ENCODE peak calls at places on chromosome 7, in ten cellular contexts. H is endothelial cell, G is psoas muscle, T is A549, N is stomach, B is fibroblast of the aortic adventitia, F is astrocyte of the cerebellum, V is choroid plexus epithelial cell, X is nephron progenitor cell, A is PC-3. M is an unnamed sample.

GRCh38 chr7:149625947-149626392 is 128.4 kb upstream of the ZNF746 start:
- DNase-seq in H (no peak), G (no peak), T (no peak), N (no peak), B (no peak), F (no peak), V (peak), X (no peak), A (no peak), M (no peak)

GRCh38 chr7:351681-352480 is 61.9 kb downstream of the FOXL3 start:
- DNase-seq in H (no peak), G (no peak), T (no peak), N (no peak), B (no peak), F (no peak), V (no peak), X (no peak), A (no peak), M (no peak)

GRCh38 chr7:6011541-6011940 is 2.5 kb downstream of the AIMP2 start:
- DNase-seq in H (no peak), G (no peak), T (no peak), N (no peak), B (no peak), F (no peak), V (no peak), X (no peak), A (no peak), M (no peak)

GRCh38 chr7:92092210-92092609 is 42.1 kb downstream of the CYP51A1 start:
- DNase-seq in H (no peak), G (no peak), T (no peak), N (no peak), B (no peak), F (no peak), V (peak), X (no peak), A (no peak), M (no peak)

GRCh38 chr7:132270517-132270916 is 305.8 kb downstream of the PLXNA4 start:
- DNase-seq in H (no peak), G (no peak), T (no peak), N (no peak), B (peak), F (no peak), V (peak), X (peak), A (peak), M (no peak)

GRCh38 chr7:115352375-115352774 is 430.5 kb downstream of the MDFIC start:
- DNase-seq in H (no peak), G (no peak), T (peak), N (no peak), B (peak), F (no peak), V (peak), X (no peak), A (peak), M (no peak)

GRCh38 chr7:82430518-82431465 is 12.8 kb downstream of the CACNA2D1 start:
- DNase-seq in H (no peak), G (no peak), T (no peak), N (no peak), B (peak), F (no peak), V (no peak), X (no peak), A (no peak), M (no peak)

GRCh38 chr7:52747817-52748216 is 287.6 kb upstream of the POM121L12 start:
- DNase-seq in H (no peak), G (no peak), T (no peak), N (no peak), B (no peak), F (no peak), V (no peak), X (no peak), A (no peak), M (no peak)

GRCh38 chr7:91653257-91653656 is 227.2 kb downstream of the MTERF1 start:
- DNase-seq in H (no peak), G (no peak), T (no peak), N (no peak), B (peak), F (no peak), V (no peak), X (no peak), A (no peak), M (no peak)

GRCh38 chr7:138979988-138980574 is 1.1 kb downstream of the KIAA1549 start:
- DNase-seq in H (no peak), G (no peak), T (no peak), N (no peak), B (peak), F (no peak), V (peak), X (peak), A (peak), M (no peak)

GRCh38 chr7:70582921-70583895 is 548.7 kb upstream of the GALNT17 start:
- DNase-seq in H (no peak), G (no peak), T (no peak), N (no peak), B (no peak), F (no peak), V (no peak), X (no peak), A (no peak), M (no peak)

GRCh38 chr7:50149364-50149763 is 56.3 kb upstream of the ZPBP start:
- DNase-seq in H (no peak), G (no peak), T (no peak), N (no peak), B (no peak), F (no peak), V (no peak), X (no peak), A (no peak), M (no peak)

GRCh38 chr7:94655884-94656657 is at the start of gene SGCE:
- DNase-seq in H (peak), G (peak), T (peak), N (peak), B (peak), F (peak), V (peak), X (peak), A (peak), M (peak)

GRCh38 chr7:51023547-51023946 is 240.9 kb upstream of the GRB10 start:
- DNase-seq in H (no peak), G (no peak), T (no peak), N (no peak), B (no peak), F (no peak), V (no peak), X (no peak), A (no peak), M (no peak)

GRCh38 chr7:82443801-82444219 is 233 bp upstream of the CACNA2D1 start:
- DNase-seq in H (peak), G (peak), T (peak), N (peak), B (peak), F (peak), V (peak), X (peak), A (peak), M (peak)

GRCh38 chr7:209846-210245 is 17.5 kb downstream of the FAM20C start:
- DNase-seq in H (no peak), G (no peak), T (no peak), N (no peak), B (no peak), F (no peak), V (peak), X (no peak), A (no peak), M (no peak)

GRCh38 chr7:98178321-98178720 is 32.9 kb upstream of the BHLHA15 start:
- DNase-seq in H (no peak), G (peak), T (peak), N (peak), B (no peak), F (no peak), V (no peak), X (no peak), A (peak), M (no peak)

GRCh38 chr7:5477723-5478531 is 54.3 kb upstream of the TNRC18 start:
- DNase-seq in H (peak), G (peak), T (no peak), N (no peak), B (no peak), F (no peak), V (no peak), X (peak), A (no peak), M (no peak)

GRCh38 chr7:78039791-78040776 is 241.5 kb downstream of the PHTF2 start:
- DNase-seq in H (peak), G (peak), T (peak), N (peak), B (peak), F (no peak), V (peak), X (no peak), A (no peak), M (no peak)

GRCh38 chr7:156080046-156080445 is 267.8 kb upstream of the SHH start:
- DNase-seq in H (no peak), G (no peak), T (no peak), N (no peak), B (no peak), F (no peak), V (no peak), X (no peak), A (no peak), M (no peak)

GRCh38 chr7:34075543-34075942 is 170.2 kb downstream of the BMPER start:
- DNase-seq in H (no peak), G (no peak), T (no peak), N (no peak), B (no peak), F (no peak), V (no peak), X (no peak), A (no peak), M (no peak)

GRCh38 chr7:84686373-84686772 is 491.8 kb upstream of the SEMA3A start:
- DNase-seq in H (no peak), G (no peak), T (peak), N (no peak), B (no peak), F (no peak), V (peak), X (no peak), A (no peak), M (no peak)

GRCh38 chr7:122006687-122007086 is 133.7 kb downstream of the PTPRZ1 start:
- DNase-seq in H (no peak), G (no peak), T (no peak), N (no peak), B (no peak), F (no peak), V (no peak), X (no peak), A (peak), M (no peak)

GRCh38 chr7:632831-633210 is 93.7 kb upstream of the DNAAF5 start:
- DNase-seq in H (no peak), G (no peak), T (no peak), N (no peak), B (no peak), F (no peak), V (no peak), X (no peak), A (no peak), M (no peak)

GRCh38 chr7:26664735-26665420 is 199.5 kb downstream of the SKAP2 start:
- DNase-seq in H (no peak), G (no peak), T (no peak), N (no peak), B (peak), F (no peak), V (peak), X (no peak), A (peak), M (no peak)

GRCh38 chr7:80721880-80722595 is 83.6 kb downstream of the CD36 start:
- DNase-seq in H (no peak), G (no peak), T (peak), N (no peak), B (peak), F (no peak), V (peak), X (no peak), A (peak), M (no peak)

GRCh38 chr7:44279286-44279685 is 46.1 kb downstream of the CAMK2B start:
- DNase-seq in H (no peak), G (peak), T (no peak), N (no peak), B (no peak), F (no peak), V (no peak), X (peak), A (no peak), M (peak)

GRCh38 chr7:98571006-98571405 is 46.1 kb upstream of the NPTX2 start:
- DNase-seq in H (no peak), G (no peak), T (no peak), N (no peak), B (no peak), F (no peak), V (no peak), X (no peak), A (no peak), M (no peak)

GRCh38 chr7:126790763-126791162 is 462.0 kb downstream of the GRM8 start:
- DNase-seq in H (no peak), G (no peak), T (no peak), N (no peak), B (no peak), F (no peak), V (no peak), X (no peak), A (no peak), M (no peak)
- TF ChIP-seq CTCF in H (peak), G (no peak), T (no peak), N (no peak), B (no peak), F (no peak), V (peak), X (no peak), A (peak), M (no peak)

DNA sequence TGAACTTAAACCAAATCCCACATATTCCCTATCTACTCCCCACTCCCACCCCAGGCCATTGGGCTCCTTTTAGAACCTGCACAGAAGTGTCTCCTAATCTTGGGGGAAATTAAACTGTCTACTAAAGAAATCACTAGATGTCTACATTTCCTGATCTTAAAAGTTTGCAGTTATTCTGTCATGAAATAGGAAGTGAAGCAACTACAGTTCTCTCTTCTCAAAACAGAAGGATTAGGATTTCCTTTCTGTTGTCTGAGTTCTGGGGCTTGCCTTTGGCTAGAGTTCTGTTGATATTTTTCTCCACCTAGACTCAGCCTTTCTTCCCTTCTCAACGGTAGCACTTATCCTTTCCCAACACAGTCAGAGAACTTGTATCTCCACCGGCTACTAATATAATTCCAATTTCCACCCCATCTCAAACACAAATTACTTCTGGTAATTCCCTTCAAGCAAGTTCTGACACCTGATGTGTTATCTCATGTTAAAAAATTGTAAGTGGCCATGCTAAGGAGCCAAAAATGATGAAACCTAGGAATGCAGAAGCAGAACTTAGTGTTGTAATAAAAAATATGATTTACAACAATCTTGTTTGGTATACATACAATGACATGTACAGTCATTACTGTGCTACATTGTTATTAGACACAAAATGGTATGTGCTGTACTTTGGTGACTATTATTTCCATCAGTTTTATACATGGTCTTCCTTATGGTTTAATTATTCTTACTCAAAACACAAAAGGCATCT is 12.1 kb downstream of the OR9A4 start:
- DNase-seq in H (no peak), G (no peak), T (no peak), N (no peak), B (no peak), F (no peak), V (no peak), X (no peak), A (no peak), M (no peak)
- TF ChIP-seq CTCF in H (no peak), G (no peak), T (no peak), N (no peak), B (no peak), F (no peak), V (no peak), X (no peak), A (no peak), M (no peak)

GRCh38 chr7:43211276-43211675 is 98.8 kb downstream of the HECW1 start:
- DNase-seq in H (peak), G (no peak), T (peak), N (no peak), B (no peak), F (no peak), V (no peak), X (no peak), A (peak), M (no peak)
- TF ChIP-seq CTCF in H (no peak), G (no peak), T (peak), N (no peak), B (no peak), F (peak), V (peak), X (no peak), A (peak), M (no peak)

GRCh38 chr7:46153951-46154787 is 233.1 kb upstream of the IGFBP3 start:
- DNase-seq in H (no peak), G (no peak), T (peak), N (no peak), B (no peak), F (no peak), V (peak), X (no peak), A (peak), M (no peak)

GRCh38 chr7:46150202-46150601 is 229.1 kb upstream of the IGFBP3 start:
- DNase-seq in H (no peak), G (no peak), T (no peak), N (no peak), B (no peak), F (no peak), V (no peak), X (no peak), A (no peak), M (no peak)

GRCh38 chr7:46150721-46151120 is 229.6 kb upstream of the IGFBP3 start:
- DNase-seq in H (no peak), G (no peak), T (no peak), N (no peak), B (no peak), F (no peak), V (no peak), X (no peak), A (no peak), M (no peak)

GRCh38 chr7:46153583-46153950 is 232.5 kb upstream of the IGFBP3 start:
- DNase-seq in H (no peak), G (no peak), T (no peak), N (no peak), B (no peak), F (no peak), V (no peak), X (no peak), A (no peak), M (no peak)

DNA sequence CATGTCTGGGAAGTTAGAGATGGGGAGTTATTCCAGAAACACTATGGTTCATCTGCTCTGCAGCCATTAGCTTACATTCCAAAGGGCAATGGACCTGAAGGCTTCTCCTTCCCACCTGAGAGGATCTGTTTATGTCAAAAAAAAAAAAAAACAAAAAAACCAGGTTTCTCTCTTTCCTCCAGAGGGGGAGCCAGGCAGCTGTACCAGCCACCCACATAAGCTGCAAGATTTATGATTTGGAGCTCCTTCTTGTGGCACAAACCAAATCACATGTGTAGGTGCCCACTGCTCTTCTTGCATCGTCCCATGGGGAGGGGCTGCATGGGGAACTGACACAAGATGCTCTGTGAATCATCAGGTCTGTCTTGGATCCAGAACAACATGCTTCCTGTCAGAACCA is 231.6 kb upstream of the IGFBP3 start:
- DNase-seq in H (no peak), G (no peak), T (peak), N (no peak), B (no peak), F (no peak), V (no peak), X (no peak), A (no peak), M (no peak)
- TF ChIP-seq CTCF in H (no peak), G (no peak), T (no peak), N (no peak), B (no peak), F (no peak), V (peak), X (no peak), A (peak), M (no peak)

DNA sequence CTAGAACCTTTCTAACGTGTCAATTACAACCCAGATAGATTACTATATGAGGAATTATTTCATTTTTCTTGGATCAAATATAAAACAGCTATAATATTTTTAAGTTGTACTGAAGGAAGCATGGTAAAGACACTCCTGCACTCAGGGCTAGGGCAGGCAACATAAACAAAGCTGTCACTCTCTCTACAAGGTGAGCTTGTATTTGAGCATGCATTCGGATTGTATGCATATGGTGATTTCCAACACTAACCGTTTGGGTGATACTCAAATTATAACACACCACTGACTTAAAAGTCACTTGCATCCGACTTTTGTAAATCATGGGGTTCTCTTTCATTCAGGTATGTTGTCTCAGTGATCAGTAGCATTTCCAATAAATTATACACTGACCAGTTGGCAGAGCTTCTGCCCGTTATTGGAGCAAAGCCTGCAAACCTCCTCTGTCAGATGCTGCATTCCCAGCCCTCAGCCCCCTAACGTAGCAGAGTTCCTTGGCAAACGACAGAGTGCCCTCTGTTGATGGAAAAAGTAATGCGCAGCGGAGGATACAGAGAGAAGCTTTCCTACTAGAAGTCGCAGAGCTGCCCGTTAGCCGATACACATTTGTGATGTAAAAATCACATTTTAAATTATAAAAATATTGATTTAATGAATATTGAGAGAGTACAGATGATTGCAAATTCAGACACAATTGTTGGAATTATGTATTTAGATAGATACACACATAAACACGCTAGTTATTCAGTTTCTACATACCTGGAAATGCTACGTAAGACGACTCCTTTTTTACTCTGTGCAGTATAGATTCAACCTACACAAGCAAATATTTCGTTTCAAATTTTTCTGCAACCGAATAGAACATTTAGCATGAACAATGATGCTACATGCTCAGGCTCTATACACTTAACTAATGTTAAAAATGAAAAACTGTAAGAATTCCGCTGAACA is 173.9 kb upstream of the SP4 start:
- DNase-seq in H (peak), G (no peak), T (peak), N (peak), B (peak), F (peak), V (peak), X (peak), A (peak), M (no peak)
- TF ChIP-seq CTCF in H (peak), G (peak), T (peak), N (no peak), B (peak), F (peak), V (peak), X (peak), A (peak), M (no peak)

GRCh38 chr7:150754950-150755349 is 17.7 kb downstream of the GIMAP5 start:
- DNase-seq in H (no peak), G (no peak), T (no peak), N (no peak), B (no peak), F (no peak), V (no peak), X (no peak), A (no peak), M (no peak)

GRCh38 chr7:150753826-150754603 is 16.8 kb downstream of the GIMAP5 start:
- DNase-seq in H (no peak), G (no peak), T (no peak), N (no peak), B (no peak), F (no peak), V (no peak), X (no peak), A (peak), M (no peak)

GRCh38 chr7:150755473-150756099 is 18.4 kb downstream of the GIMAP5 start:
- DNase-seq in H (no peak), G (no peak), T (no peak), N (no peak), B (no peak), F (no peak), V (no peak), X (no peak), A (no peak), M (no peak)

GRCh38 chr7:150759479-150759878 is 22.3 kb downstream of the GIMAP5 start:
- DNase-seq in H (no peak), G (no peak), T (no peak), N (no peak), B (no peak), F (no peak), V (no peak), X (no peak), A (no peak), M (no peak)

GRCh38 chr7:150756858-150757257 is 19.6 kb downstream of the GIMAP5 start:
- DNase-seq in H (no peak), G (no peak), T (no peak), N (no peak), B (no peak), F (no peak), V (peak), X (no peak), A (peak), M (no peak)
- TF ChIP-seq CTCF in H (peak), G (peak), T (peak), N (no peak), B (no peak), F (no peak), V (no peak), X (peak), A (peak), M (no peak)

GRCh38 chr7:74164985-74165456 is 9.1 kb upstream of the EIF4H start:
- DNase-seq in H (peak), G (no peak), T (peak), N (no peak), B (no peak), F (no peak), V (peak), X (peak), A (peak), M (no peak)
- TF ChIP-seq CTCF in H (peak), G (no peak), T (peak), N (no peak), B (peak), F (peak), V (peak), X (peak), A (peak), M (no peak)

M was measured in omental fat pad.